ENCODE peak calls at places on chromosomes 12 and 14, in ten cellular contexts. J is GM04504, U is MM.1S, B is substantia nigra, D is NCI-H748 treated with DMSO at 0.1 percent for 48 hours, I is A172, V is HS-27A, R is M059J, X is frontal cortex, N is smooth muscle cell of the brain vasculature. K is an unnamed sample.

GRCh38 chr12:6281081-6281809 is 29.2 kb upstream of the PLEKHG6 start:
- DNase-seq in V (no peak), U (no peak), I (no peak), D (no peak), B (no peak), X (no peak), N (no peak), R (peak), J (no peak), K (no peak)

GRCh38 chr14:50961606-50962259 is 17.4 kb upstream of the PYGL start:
- DNase-seq in B (no peak), X (no peak), V (peak), D (no peak), J (peak), R (peak), U (no peak), N (no peak), I (peak), K (no peak)

GRCh38 chr12:503111-503761 is 43.5 kb downstream of the B4GALNT3 start:
- DNase-seq in J (no peak), I (peak), D (no peak), U (no peak), V (no peak), N (no peak), B (no peak), R (no peak), X (no peak), K (no peak)

GRCh38 chr14:69044965-69045555 is 66.0 kb upstream of the ACTN1 start:
- DNase-seq in B (no peak), U (no peak), D (no peak), V (no peak), J (no peak), I (no peak), X (no peak), R (no peak), N (no peak), K (no peak)

GRCh38 chr12:19430988-19431387 is 8.3 kb upstream of the AEBP2 start:
- DNase-seq in B (no peak), V (no peak), X (no peak), J (no peak), N (no peak), I (no peak), D (no peak), R (no peak), U (no peak), K (no peak)

GRCh38 chr14:23206422-23207145 is 23.1 kb upstream of the SLC7A8 start:
- DNase-seq in X (no peak), I (no peak), D (no peak), J (no peak), R (no peak), B (no peak), V (no peak), U (no peak), N (no peak), K (no peak)

GRCh38 chr12:51082561-51083139 is 746 bp downstream of the CSRNP2 start:
- DNase-seq in D (peak), R (peak), I (peak), X (peak), U (no peak), V (peak), B (no peak), N (peak), J (no peak), K (peak)

GRCh38 chr12:15563683-15564082 is 225.5 kb downstream of the EPS8 start:
- DNase-seq in X (no peak), R (peak), V (no peak), N (no peak), I (no peak), J (no peak), B (no peak), D (no peak), U (no peak), K (no peak)

GRCh38 chr12:75852143-75852542 is 179.4 kb downstream of the PHLDA1 start:
- DNase-seq in J (no peak), R (peak), B (no peak), I (no peak), X (no peak), U (no peak), D (no peak), V (no peak), N (no peak), K (no peak)

GRCh38 chr12:98939350-98939749 is 294.3 kb downstream of the APAF1 start:
- DNase-seq in J (peak), X (no peak), I (peak), V (no peak), U (peak), B (peak), N (peak), R (peak), D (peak), K (peak)

GRCh38 chr12:22256076-22256475 is 78.4 kb downstream of the ST8SIA1 start:
- DNase-seq in X (no peak), I (no peak), B (no peak), R (no peak), N (no peak), V (no peak), D (no peak), U (peak), J (no peak), K (no peak)

GRCh38 chr14:90546767-90547166 is 149.9 kb downstream of the CALM1 start:
- DNase-seq in B (no peak), J (no peak), R (no peak), N (no peak), I (no peak), V (no peak), U (no peak), D (no peak), X (no peak), K (no peak)

GRCh38 chr12:65152586-65152985 is 16.8 kb upstream of the LEMD3 start:
- DNase-seq in N (no peak), V (no peak), I (no peak), R (no peak), X (no peak), U (no peak), D (no peak), B (no peak), J (no peak), K (no peak)

GRCh38 chr12:15928345-15928744 is 17.2 kb downstream of the DERA start:
- DNase-seq in U (no peak), X (no peak), I (peak), B (no peak), J (peak), D (no peak), V (peak), R (peak), N (no peak), K (no peak)

GRCh38 chr12:103924761-103925641 is 5.2 kb upstream of the HSP90B1 start:
- DNase-seq in R (peak), B (no peak), U (peak), I (peak), D (no peak), V (no peak), N (peak), J (peak), X (no peak), K (no peak)

GRCh38 chr12:127145929-127146789 is 1120.8 kb upstream of the TMEM132C start:
- DNase-seq in D (no peak), V (no peak), I (no peak), N (peak), U (no peak), B (peak), R (no peak), J (peak), X (peak), K (no peak)

GRCh38 chr14:102630405-102630804 is 38.0 kb downstream of the RCOR1 start:
- DNase-seq in U (no peak), V (no peak), J (no peak), D (no peak), R (no peak), B (no peak), I (no peak), X (no peak), N (no peak), K (peak)

GRCh38 chr14:29037428-29037827 is 270.8 kb downstream of the FOXG1 start:
- DNase-seq in U (no peak), B (no peak), I (peak), J (peak), R (peak), D (peak), N (no peak), X (no peak), V (no peak), K (no peak)

GRCh38 chr14:69354383-69355154 is 43.5 kb downstream of the ERH start:
- DNase-seq in V (no peak), I (no peak), N (no peak), R (no peak), B (no peak), D (no peak), X (no peak), J (no peak), U (peak), K (no peak)

GRCh38 chr14:74955229-74955999 is at the start of gene PGF:
- DNase-seq in V (no peak), U (no peak), X (peak), R (peak), I (no peak), B (peak), J (no peak), N (no peak), D (peak), K (no peak)

GRCh38 chr12:1805441-1806081 is 14.8 kb upstream of the LRTM2 start:
- DNase-seq in D (no peak), U (no peak), J (no peak), X (no peak), B (no peak), R (no peak), V (no peak), N (no peak), I (no peak), K (no peak)

GRCh38 chr14:65438266-65438933 is 25.9 kb downstream of the FUT8 start:
- DNase-seq in B (no peak), N (no peak), X (no peak), I (no peak), J (no peak), R (no peak), D (no peak), V (no peak), U (no peak), K (no peak)

GRCh38 chr12:127903146-127903545 is 363.8 kb upstream of the TMEM132C start:
- DNase-seq in D (no peak), I (peak), U (no peak), R (peak), J (peak), X (no peak), V (no peak), B (no peak), N (no peak), K (peak)

GRCh38 chr12:50537538-50537919 is 32.7 kb downstream of the DIP2B start:
- DNase-seq in U (no peak), R (peak), N (no peak), D (no peak), X (no peak), B (no peak), V (no peak), J (peak), I (peak), K (no peak)

GRCh38 chr12:86724716-86725115 is 468.5 kb upstream of the MGAT4C start:
- DNase-seq in U (no peak), B (no peak), N (no peak), D (no peak), V (no peak), I (peak), J (peak), R (peak), X (no peak), K (no peak)

GRCh38 chr14:99158646-99159165 is 113.3 kb downstream of the BCL11B start:
- DNase-seq in J (no peak), V (no peak), U (no peak), N (no peak), I (no peak), X (no peak), D (no peak), B (no peak), R (no peak), K (no peak)

GRCh38 chr12:15532364-15532977 is 210.2 kb downstream of the PTPRO start:
- DNase-seq in U (peak), N (peak), J (peak), X (no peak), R (peak), V (peak), I (peak), D (no peak), B (peak), K (no peak)

GRCh38 chr12:131112016-131112415 is 158.3 kb downstream of the ADGRD1 start:
- DNase-seq in B (no peak), R (peak), U (no peak), J (no peak), I (no peak), V (no peak), D (no peak), N (no peak), X (no peak), K (no peak)

GRCh38 chr14:92945959-92946846 is 23.3 kb downstream of the CHGA start:
- DNase-seq in B (no peak), J (no peak), I (peak), R (peak), U (no peak), D (no peak), V (peak), N (peak), X (no peak), K (no peak)

GRCh38 chr12:52615912-52616311 is 2.4 kb downstream of the KRT73 start:
- DNase-seq in N (no peak), V (no peak), B (no peak), J (no peak), X (no peak), I (no peak), U (no peak), D (no peak), R (no peak), K (no peak)

GRCh38 chr12:124544983-124545382 is 22.4 kb downstream of the NCOR2 start:
- DNase-seq in D (no peak), R (no peak), I (no peak), U (no peak), V (no peak), X (no peak), J (no peak), B (no peak), N (no peak), K (no peak)

GRCh38 chr14:69242311-69243224 is 17.4 kb upstream of the GALNT16 start:
- DNase-seq in R (peak), U (peak), V (peak), B (peak), J (peak), N (peak), I (peak), X (peak), D (peak), K (no peak)

GRCh38 chr14:90536092-90536491 is 139.3 kb downstream of the CALM1 start:
- DNase-seq in N (no peak), I (no peak), X (peak), U (no peak), D (no peak), R (no peak), B (peak), J (no peak), V (no peak), K (no peak)

GRCh38 chr14:86334355-86334754 is 804.4 kb downstream of the FLRT2 start:
- DNase-seq in N (no peak), R (no peak), V (no peak), X (no peak), D (no peak), J (no peak), U (no peak), B (no peak), I (no peak), K (no peak)

GRCh38 chr12:119869720-119870119 is 7.4 kb downstream of the CIT start:
- DNase-seq in I (peak), U (no peak), B (no peak), X (no peak), J (peak), N (no peak), V (peak), D (no peak), R (peak), K (no peak)